ENCODE peak calls at places on chromosomes 6 and 20, in seven cellular contexts. I is AG10803; W is NCI-H69; L is pancreas; V is mesenchymal stem cell; S is activated T-helper 1 cell treated with anti-CD3 and anti-CD28 coated beads, Interleukin-12 subunit alpha, Interleukin-12 subunit beta, Interleukin-2, Interleukin-4 antibody, amounts not matched to agents 30 ng/mL and 10 ng/mL and 1 ng/mL, durations not matched to agents 14 hours and 24 hours and 36 hours; Y is activated T-helper 9 cell treated with anti-CD3 and anti-CD28 coated beads, Interleukin-2, amount 50 U/mL, for 16 hours. K is an unnamed sample.

GRCh38 chr6:33960345-33961313 is 156.8 kb upstream of the MLN start:
- DNase-seq in V (no peak), Y (no peak), L (no peak), I (no peak), S (no peak), W (peak; percentile 57), K (peak; percentile 42)

GRCh38 chr6:39997101-39997635 is 62.9 kb upstream of the MOCS1 start:
- DNase-seq in S (no peak), Y (no peak), L (no peak), I (no peak), W (peak; percentile 89), V (no peak), K (no peak)

GRCh38 chr6:124655856-124656255 is 306.4 kb upstream of the RNF217 start:
- DNase-seq in Y (no peak), V (no peak), S (no peak), I (no peak), L (no peak), W (no peak), K (no peak)

GRCh38 chr6:145278163-145278807 is 457.0 kb downstream of the EPM2A start:
- DNase-seq in Y (no peak), W (peak; percentile 17), L (no peak), S (no peak), I (peak; percentile 39), V (peak; percentile 29), K (no peak)

GRCh38 chr6:88814909-88815308 is 148.5 kb downstream of the RNGTT start:
- DNase-seq in V (no peak), Y (no peak), I (no peak), L (no peak), S (no peak), W (no peak), K (no peak)

GRCh38 chr6:5645275-5645674 is 361.4 kb downstream of the NRN1 start:
- DNase-seq in L (no peak), W (peak; percentile 94), Y (no peak), S (no peak), I (no peak), V (no peak), K (no peak)

GRCh38 chr20:2005831-2006426 is 12.1 kb upstream of the PDYN start:
- DNase-seq in L (peak; percentile 75), W (peak; percentile 88), Y (peak; percentile 8), V (peak; percentile 57), I (peak; percentile 49), S (peak; percentile 54), K (peak; percentile 66)

GRCh38 chr6:163525926-163526325 is 111.4 kb downstream of the QKI start:
- DNase-seq in W (no peak), V (peak; percentile 24), S (no peak), L (no peak), Y (no peak), I (peak; percentile 27), K (no peak)

GRCh38 chr6:144725731-144726522 is 440.8 kb downstream of the UTRN start:
- DNase-seq in V (no peak), L (no peak), W (peak; percentile 90), I (no peak), S (no peak), Y (no peak), K (no peak)

GRCh38 chr6:169253745-169254238 is at the start of gene THBS2:
- DNase-seq in L (no peak), I (peak; percentile 94), V (peak; percentile 6), Y (no peak), W (no peak), S (no peak), K (peak; percentile 75)

GRCh38 chr6:17432356-17432755 is 39.0 kb downstream of the CAP2 start:
- DNase-seq in Y (no peak), V (no peak), S (no peak), I (peak; percentile 49), W (no peak), L (no peak), K (no peak)

GRCh38 chr6:28776269-28777146 is 147.3 kb downstream of the TRIM27 start:
- DNase-seq in W (no peak), Y (no peak), I (no peak), V (no peak), L (no peak), S (no peak), K (peak; percentile 36)

GRCh38 chr6:106025655-106026054 is 60.5 kb upstream of the PRDM1 start:
- DNase-seq in S (no peak), I (peak; percentile 35), L (no peak), Y (no peak), W (no peak), V (no peak), K (no peak)

GRCh38 chr6:9795880-9796279 is 619.0 kb downstream of the TFAP2A start:
- DNase-seq in W (no peak), L (no peak), S (no peak), Y (no peak), I (no peak), V (no peak), K (no peak)

GRCh38 chr20:48287552-48288170 is 502.4 kb upstream of the SULF2 start:
- DNase-seq in V (no peak), S (no peak), Y (no peak), L (no peak), W (peak; percentile 13), I (no peak), K (no peak)

GRCh38 chr6:82589509-82590206 is 226.0 kb downstream of the TPBG start:
- DNase-seq in S (no peak), W (peak; percentile 82), V (peak; percentile 84), L (no peak), I (peak; percentile 49), Y (no peak), K (peak; percentile 46)

GRCh38 chr6:16041327-16041726 is 87.6 kb upstream of the MYLIP start:
- DNase-seq in W (no peak), Y (no peak), V (no peak), L (no peak), S (no peak), I (no peak), K (no peak)

GRCh38 chr20:16821211-16822089 is 73.3 kb downstream of the OTOR start:
- DNase-seq in Y (no peak), L (no peak), V (peak; percentile 32), S (no peak), W (peak; percentile 50), I (peak; percentile 34), K (peak; percentile 45)

GRCh38 chr6:163757506-163757905 is 343.0 kb downstream of the QKI start:
- DNase-seq in I (peak; percentile 8), L (no peak), Y (no peak), S (no peak), V (no peak), W (no peak), K (no peak)

GRCh38 chr20:38658879-38659612 is 57.4 kb downstream of the ARHGAP40 start:
- DNase-seq in W (peak; percentile 52), S (no peak), Y (peak; percentile 20), L (no peak), V (peak; percentile 16), I (no peak), K (peak; percentile 85)

GRCh38 chr20:25058051-25058796 is at the start of gene ACSS1:
- DNase-seq in V (peak; percentile 40), Y (peak; percentile 54), W (peak; percentile 68), S (peak; percentile 74), I (peak; percentile 35), L (peak; percentile 75), K (peak; percentile 84)

GRCh38 chr20:12963456-12963855 is 45.3 kb upstream of the SPTLC3 start:
- DNase-seq in S (no peak), V (no peak), L (no peak), Y (no peak), I (no peak), W (no peak), K (no peak)

GRCh38 chr6:18724056-18724455 is 336.9 kb downstream of the RNF144B start:
- DNase-seq in V (no peak), Y (no peak), W (no peak), S (no peak), L (no peak), I (no peak), K (no peak)

GRCh38 chr20:46188866-46189265 is 70.8 kb downstream of the CD40 start:
- DNase-seq in S (no peak), L (no peak), W (peak; percentile 42), I (no peak), V (no peak), Y (no peak), K (no peak)

GRCh38 chr20:40663991-40664880 is 24.8 kb downstream of the MAFB start:
- DNase-seq in I (no peak), L (peak; percentile 57), W (no peak), Y (no peak), V (no peak), S (no peak), K (peak; percentile 83)

GRCh38 chr6:109441069-109441816 is 719 bp downstream of the SMPD2 start:
- DNase-seq in S (no peak), W (peak; percentile 66), Y (peak; percentile 40), L (peak; percentile 65), V (peak; percentile 85), I (peak; percentile 40), K (peak; percentile 85)

GRCh38 chr6:99833034-99833433 is 161.0 kb downstream of the MCHR2 start:
- DNase-seq in L (no peak), W (no peak), V (no peak), S (no peak), I (no peak), Y (no peak), K (no peak)

GRCh38 chr6:144559865-144560603 is 274.9 kb downstream of the UTRN start:
- DNase-seq in Y (no peak), S (peak; percentile 53), V (peak; percentile 40), I (no peak), W (no peak), L (no peak), K (no peak)

K was measured in H7.